ENCODE peak calls at places on chromosomes 2 and 18, in four cellular contexts. P is BJ; V is CD4-positive, alpha-beta T cell; A is OCI-LY7. W is an unnamed sample.

GRCh38 chr2:6723865-6724571 is 141.7 kb downstream of the CMPK2 start:
- DNase-seq in P (no peak), A (no peak), V (no peak), W (peak; percentile 48)

GRCh38 chr2:60515751-60516226 is 37.7 kb downstream of the BCL11A start:
- DNase-seq in A (no peak), P (peak; percentile 49), V (no peak), W (no peak)

GRCh38 chr2:101577173-101577572 is 102.3 kb upstream of the RFX8 start:
- DNase-seq in V (no peak), A (no peak), P (no peak), W (no peak)

GRCh38 chr2:233329489-233330135 is 22.0 kb downstream of the SAG start:
- DNase-seq in V (no peak), P (no peak), A (no peak), W (no peak)

GRCh38 chr2:165067958-165068612 is 112.8 kb upstream of the SLC38A11 start:
- DNase-seq in V (no peak), P (no peak), A (no peak), W (peak; percentile 45)

GRCh38 chr2:81234711-81235110 is 930.2 kb upstream of the LRRTM1 start:
- DNase-seq in A (no peak), V (no peak), P (no peak), W (no peak)

GRCh38 chr2:222548997-222549396 is 106.9 kb downstream of the FARSB start:
- DNase-seq in A (no peak), V (no peak), P (no peak), W (no peak)

GRCh38 chr2:170711774-170712652 is 3.1 kb upstream of the SP5 start:
- DNase-seq in P (no peak), V (no peak), A (no peak), W (peak; percentile 28)

GRCh38 chr2:190819835-190820234 is 60.8 kb upstream of the GLS start:
- DNase-seq in A (no peak), V (no peak), P (peak; percentile 86), W (no peak)

GRCh38 chr2:199485732-199486335 is 28.1 kb upstream of the SATB2 start:
- DNase-seq in A (peak; percentile 83), P (no peak), V (no peak), W (peak; percentile 60)

GRCh38 chr18:37393945-37394609 is 171.5 kb downstream of the CELF4 start:
- DNase-seq in V (no peak), P (peak; percentile 72), A (no peak), W (peak; percentile 52)

GRCh38 chr18:456361-456821 is 44.1 kb downstream of the COLEC12 start:
- DNase-seq in A (no peak), P (no peak), V (no peak), W (no peak)

GRCh38 chr2:240917009-240917683 is 11.0 kb downstream of the CROCC2 start:
- DNase-seq in V (no peak), P (no peak), A (no peak), W (peak; percentile 19)

GRCh38 chr2:27378096-27378808 is 2.3 kb downstream of the ZNF513 start:
- DNase-seq in V (no peak), P (no peak), A (no peak), W (no peak)
- TF ChIP-seq CTCF in V (no peak), P (peak; percentile 33), A (peak; percentile 51), W (no peak)

DNA sequence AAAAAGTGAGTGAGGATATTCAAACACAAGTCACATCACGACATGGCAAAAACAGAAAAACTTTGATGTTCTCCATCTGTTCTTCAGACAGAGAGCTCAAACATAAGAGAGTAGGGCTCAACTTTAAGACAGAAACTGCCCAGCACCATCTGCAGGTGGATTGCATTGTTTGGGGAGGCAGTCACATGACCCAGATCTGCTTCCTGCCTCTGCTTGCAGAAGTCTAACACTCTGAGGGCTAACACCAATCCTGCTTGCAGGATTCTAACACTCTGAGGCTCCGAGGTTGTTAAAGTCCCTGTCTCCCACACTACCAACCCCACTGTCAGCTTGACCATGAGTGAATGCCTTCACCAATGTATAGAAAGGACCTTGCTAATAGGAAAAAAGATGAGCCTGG is 176.8 kb upstream of the CREB1 start:
- DNase-seq in P (no peak), V (no peak), A (peak; percentile 15), W (no peak)
- TF ChIP-seq CTCF in P (no peak), V (no peak), A (no peak), W (no peak)

GRCh38 chr2:70888925-70889715 is 46.6 kb upstream of the ATP6V1B1 start:
- DNase-seq in P (no peak), V (no peak), A (no peak), W (no peak)

GRCh38 chr2:70886541-70886987 is 49.1 kb upstream of the ATP6V1B1 start:
- DNase-seq in V (no peak), P (no peak), A (no peak), W (no peak)

GRCh38 chr2:70888389-70888924 is 47.2 kb upstream of the ATP6V1B1 start:
- DNase-seq in A (no peak), P (no peak), V (no peak), W (no peak)

GRCh38 chr2:70887208-70887549 is 48.5 kb upstream of the ATP6V1B1 start:
- DNase-seq in P (no peak), A (no peak), V (no peak), W (no peak)

DNA sequence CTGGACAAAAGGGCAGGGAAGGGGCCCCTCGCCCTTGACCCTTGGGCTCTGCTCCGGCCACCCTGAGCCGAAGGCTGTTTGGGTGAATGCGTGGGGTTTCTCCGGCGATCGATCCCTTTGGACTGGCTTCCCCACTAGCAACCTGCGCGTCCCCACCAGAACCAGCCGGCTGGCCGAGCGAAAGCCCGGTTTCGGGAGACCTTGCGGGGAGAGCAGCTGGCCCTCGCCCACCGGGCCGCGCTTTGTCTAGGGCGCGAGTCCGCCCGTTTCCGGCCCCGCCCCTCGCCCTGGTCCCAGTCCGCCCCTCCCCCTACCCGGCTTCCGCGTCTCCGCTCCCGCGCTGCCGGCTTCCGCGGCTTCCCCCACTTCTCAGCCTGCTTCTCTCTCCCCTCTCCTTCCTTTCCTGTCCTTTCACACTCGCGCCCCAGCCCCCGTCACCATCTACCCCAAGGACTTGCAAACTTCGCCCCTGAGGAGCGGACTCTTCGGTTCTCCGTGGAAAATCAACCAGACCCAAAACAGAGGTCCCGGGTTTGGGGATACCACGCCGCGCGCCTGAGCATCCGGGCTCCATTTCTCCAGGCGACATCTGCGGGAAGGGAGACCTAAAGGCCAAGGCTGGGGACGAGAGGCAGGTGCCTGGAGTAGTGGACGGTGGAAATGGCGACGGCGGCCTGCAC is 48.0 kb upstream of the ATP6V1B1 start:
- DNase-seq in V (no peak), P (no peak), A (no peak), W (peak; percentile 71)
- TF ChIP-seq CTCF in V (no peak), P (no peak), A (no peak), W (no peak)

GRCh38 chr2:17162721-17163120 is 355.5 kb downstream of the RAD51AP2 start:
- DNase-seq in V (no peak), A (no peak), P (no peak), W (no peak)
- TF ChIP-seq CTCF in V (no peak), A (no peak), P (no peak), W (no peak)

DNA sequence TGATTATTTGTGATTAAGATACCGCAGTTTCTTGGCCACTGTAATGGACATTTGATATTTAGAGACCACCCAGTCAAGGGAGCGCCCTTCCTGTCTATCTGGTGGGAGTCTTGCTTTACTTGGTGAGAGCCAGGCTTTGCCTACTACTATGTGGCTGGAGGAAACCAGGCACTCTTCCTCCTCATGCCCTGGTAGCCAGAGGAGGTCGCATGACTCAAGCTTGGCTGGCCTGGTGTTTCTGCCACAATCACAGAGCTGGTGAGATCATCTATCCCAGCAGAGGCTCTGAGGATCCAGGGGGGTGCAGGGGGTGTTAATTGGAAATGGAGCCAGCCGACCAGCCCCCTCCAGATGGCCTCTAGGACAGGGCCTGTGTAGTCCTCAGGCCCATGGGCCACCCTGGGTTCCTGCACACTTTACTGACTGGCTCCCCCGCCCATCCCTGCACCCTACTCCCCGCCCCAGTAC is 46.8 kb upstream of the BIN1 start:
- DNase-seq in A (no peak), V (no peak), P (peak; percentile 45), W (no peak)
- TF ChIP-seq CTCF in A (no peak), V (no peak), P (peak; percentile 9), W (no peak)